ENCODE peak calls at places on chromosomes 16 and 17, in four cellular contexts. G is spleen, I is lower leg skin, C is tibial nerve. K is an unnamed sample.
A peak's percentile ranks its signal among the peaks of the same experiment; 100 is the strongest.

GRCh38 chr16:3101018-3101840 is 2.1 kb upstream of the ZSCAN10 start:
- DNase-seq in G (peak; percentile 55), I (no peak), C (no peak), K (peak; percentile 64)

GRCh38 chr17:9237661-9238301 is 216.5 kb downstream of the NTN1 start:
- DNase-seq in G (peak; percentile 63), I (no peak), C (no peak), K (no peak)

GRCh38 chr16:49455991-49456745 is 82.6 kb downstream of the C16orf78 start:
- DNase-seq in G (peak; percentile 60), I (no peak), C (no peak), K (no peak)

GRCh38 chr17:73196500-73196899 is 3.6 kb downstream of the COG1 start:
- DNase-seq in G (no peak), I (no peak), C (no peak), K (no peak)

GRCh38 chr16:27761816-27762215 is 211.9 kb downstream of the KATNIP start:
- DNase-seq in G (no peak), I (no peak), C (no peak), K (no peak)

GRCh38 chr17:77738666-77739531 is 219.6 kb upstream of the TNRC6C start:
- DNase-seq in G (peak; percentile 25), I (no peak), C (peak; percentile 52), K (no peak)

GRCh38 chr17:27817731-27818130 is 17.4 kb upstream of the NOS2 start:
- DNase-seq in G (no peak), I (no peak), C (no peak), K (no peak)

GRCh38 chr17:4802228-4802627 is at the start of gene C17orf114:
- DNase-seq in G (no peak), I (no peak), C (no peak), K (no peak)

GRCh38 chr17:606501-607243 is 108.0 kb downstream of the VPS53 start:
- DNase-seq in G (no peak), I (no peak), C (no peak), K (no peak)

GRCh38 chr17:49971848-49972485 is 3.0 kb downstream of the DLX4 start:
- DNase-seq in G (no peak), I (no peak), C (no peak), K (no peak)

GRCh38 chr16:51886456-51886855 is 660.5 kb downstream of the TOX3 start:
- DNase-seq in G (no peak), I (no peak), C (no peak), K (no peak)

GRCh38 chr17:81910840-81911276 is 341 bp downstream of the PCYT2 start:
- DNase-seq in G (no peak), I (no peak), C (no peak), K (no peak)

GRCh38 chr17:50719144-50719923 is at the start of gene LUC7L3:
- DNase-seq in G (peak; percentile 99), I (peak; percentile 89), C (peak; percentile 89), K (peak; percentile 96)

GRCh38 chr16:69326172-69326873 is 4.1 kb downstream of the PDF start:
- DNase-seq in G (no peak), I (no peak), C (no peak), K (no peak)

GRCh38 chr16:89410794-89411309 is 79.5 kb downstream of the ANKRD11 start:
- DNase-seq in G (no peak), I (peak; percentile 46), C (peak; percentile 43), K (no peak)

GRCh38 chr16:10385725-10386516 is at the start of gene ATF7IP2:
- DNase-seq in G (peak; percentile 94), I (peak; percentile 48), C (peak; percentile 51), K (peak; percentile 84)

GRCh38 chr17:62109924-62110323 is 44.8 kb upstream of the MED13 start:
- DNase-seq in G (no peak), I (no peak), C (no peak), K (no peak)

DNA sequence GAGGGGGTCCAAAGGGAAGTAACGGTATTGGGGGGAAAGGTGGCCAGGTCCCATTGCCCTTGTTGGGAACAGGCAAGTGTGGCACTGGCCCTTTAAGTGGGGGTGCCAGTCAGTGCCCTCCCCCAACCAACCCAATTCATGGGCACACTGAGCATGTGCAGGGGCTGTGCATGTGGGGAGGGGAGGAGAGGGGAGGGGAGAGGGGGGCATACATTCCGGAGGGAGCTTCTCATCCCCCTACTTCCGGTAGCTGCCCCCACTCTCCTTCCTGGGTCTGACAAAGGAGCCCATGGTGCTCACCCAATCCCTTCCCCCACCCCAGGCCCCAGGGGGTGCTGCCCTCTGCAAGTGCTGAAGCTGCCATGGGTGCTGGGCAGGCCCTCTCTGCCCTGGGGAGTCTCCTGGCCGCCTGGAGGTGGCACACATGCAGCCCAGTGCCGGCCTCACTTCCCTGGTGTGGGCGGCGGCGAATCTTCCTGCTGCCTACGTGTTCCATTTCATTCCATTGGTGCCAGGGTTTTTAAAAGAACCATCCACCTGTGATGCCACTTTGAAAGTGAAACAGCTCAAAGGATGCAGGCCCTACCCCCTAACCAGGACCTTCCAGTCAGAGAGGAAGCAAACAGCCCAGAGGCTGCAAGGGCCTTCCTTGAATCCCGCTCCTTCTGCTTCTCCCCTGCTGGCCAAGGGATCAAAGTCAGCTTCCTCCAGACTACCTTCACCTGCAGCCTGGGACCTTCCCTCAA is 11.0 kb downstream of the HEXIM2 start:
- DNase-seq in G (peak; percentile 88), I (peak; percentile 53), C (no peak), K (no peak)
- TF ChIP-seq POLR2A in G (no peak), I (no peak), C (no peak), K (no peak)

GRCh38 chr17:74860999-74861553 is 1.4 kb upstream of the GRIN2C start:
- DNase-seq in G (no peak), I (no peak), C (no peak), K (no peak)
- TF ChIP-seq POLR2A in G (no peak), I (no peak), C (no peak), K (no peak)

DNA sequence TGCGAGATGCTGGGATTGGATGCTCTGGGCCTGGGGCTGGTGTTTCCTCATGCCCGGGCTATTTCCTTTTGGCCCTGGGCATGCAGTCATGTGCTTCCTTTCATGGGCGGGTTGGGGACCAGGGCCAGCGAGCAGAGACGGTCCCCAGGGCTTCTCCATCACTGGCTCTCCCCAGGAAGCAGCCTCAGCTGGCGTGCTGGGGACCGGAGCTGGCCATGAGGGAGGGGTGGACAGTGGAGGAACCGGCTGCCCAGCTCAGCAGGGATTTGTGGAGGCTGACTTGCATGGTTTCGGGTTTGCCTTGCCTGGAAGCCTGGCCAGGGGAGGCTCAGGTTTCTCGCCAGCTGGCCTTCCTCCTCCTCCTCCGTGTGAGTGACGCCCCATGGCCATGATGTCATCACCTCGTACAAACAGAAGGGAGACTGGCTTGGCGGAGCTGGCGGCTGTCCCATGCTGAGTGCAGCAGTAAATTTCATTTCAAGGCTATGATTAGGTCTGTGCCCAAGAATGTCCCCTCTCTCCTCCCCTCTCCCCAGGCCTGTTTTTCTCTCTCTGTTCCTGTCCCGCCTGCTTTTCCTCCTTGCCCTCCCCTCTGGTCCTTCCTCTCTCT is 8.9 kb upstream of the TIMP2 start:
- DNase-seq in G (peak; percentile 86), I (peak; percentile 92), C (peak; percentile 96), K (no peak)
- TF ChIP-seq POLR2A in G (no peak), I (no peak), C (no peak), K (no peak)

GRCh38 chr17:8140058-8140412 is 12.2 kb downstream of the PER1 start:
- DNase-seq in G (peak; percentile 73), I (peak; percentile 42), C (peak; percentile 19), K (no peak)

GRCh38 chr17:8140413-8141029 is 11.7 kb downstream of the PER1 start:
- DNase-seq in G (peak; percentile 75), I (peak; percentile 28), C (no peak), K (no peak)

GRCh38 chr17:8137645-8138342 is 13.9 kb upstream of the HES7 start:
- DNase-seq in G (peak; percentile 41), I (peak; percentile 29), C (peak; percentile 22), K (no peak)

GRCh38 chr17:8138366-8138671 is 13.9 kb downstream of the PER1 start:
- DNase-seq in G (no peak), I (no peak), C (no peak), K (no peak)

GRCh38 chr17:8138672-8139371 is 13.4 kb downstream of the PER1 start:
- DNase-seq in G (peak; percentile 97), I (peak; percentile 94), C (peak; percentile 94), K (peak; percentile 81)
- TF ChIP-seq POLR2A in G (no peak), I (no peak), C (peak; percentile 60), K (no peak)

DNA sequence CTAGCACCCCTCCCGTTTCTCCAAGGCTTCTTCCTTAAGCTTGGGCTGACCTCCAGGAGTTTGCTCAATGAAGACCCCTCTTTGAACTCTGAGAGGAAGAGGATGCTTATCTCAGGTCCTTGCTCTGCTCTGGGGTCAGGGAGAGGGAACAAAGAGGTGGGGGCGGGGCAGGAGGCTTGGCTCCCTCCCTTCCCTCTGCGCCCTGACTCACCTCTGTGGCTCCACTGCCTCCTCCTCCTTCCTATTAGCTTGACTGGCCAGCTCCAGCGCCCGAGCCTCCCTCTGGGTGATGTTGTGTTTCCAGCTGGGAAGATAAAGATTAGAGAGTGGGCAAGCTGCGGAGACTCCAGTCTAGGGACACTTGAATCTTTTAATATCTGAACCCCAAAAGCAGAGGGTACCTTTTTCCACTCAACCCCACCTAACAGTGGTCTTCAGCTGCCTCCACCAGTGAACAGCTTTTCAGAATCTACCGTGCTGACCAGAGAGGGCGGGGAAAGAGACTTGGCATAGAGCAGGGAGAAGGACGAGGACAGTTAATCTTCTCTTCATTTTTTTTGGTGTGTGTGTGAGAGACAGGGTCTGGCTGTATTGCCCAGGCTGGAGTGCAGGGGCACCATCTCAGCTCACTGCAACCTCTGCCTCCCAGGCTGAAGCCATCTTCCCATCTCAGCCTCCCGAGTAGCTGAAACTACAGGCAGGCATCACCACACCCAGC is 6.7 kb downstream of the GIP start:
- DNase-seq in G (no peak), I (no peak), C (no peak), K (no peak)
- TF ChIP-seq POLR2A in G (no peak), I (no peak), C (no peak), K (no peak)

GRCh38 chr17:68035523-68036303 is at the start of gene KPNA2:
- DNase-seq in G (peak; percentile 95), I (peak; percentile 94), C (peak; percentile 93), K (peak; percentile 92)
- TF ChIP-seq POLR2A in G (peak; percentile 36), I (no peak), C (peak; percentile 37), K (peak; percentile 90)